ENCODE peak calls at places on chromosomes 6 and 20, in six cellular contexts. K is A549, F is WTC11, C is HepG2, W is endothelial cell of umbilical vein, O is H1. G is an unnamed sample.

GRCh38 chr6:141587482-141588266 is 545.1 kb upstream of the GJE1 start:
- DNase-seq in K (no peak), F (no peak), C (no peak), W (no peak), O (no peak), G (no peak)

GRCh38 chr6:144377586-144377985 is 92.5 kb downstream of the UTRN start:
- DNase-seq in K (no peak), F (no peak), C (no peak), W (peak; percentile 67), O (no peak), G (no peak)

GRCh38 chr20:62134735-62135231 is 8.4 kb downstream of the PSMA7 start:
- DNase-seq in K (no peak), F (no peak), C (peak; percentile 88), W (peak; percentile 28), O (no peak), G (no peak)

GRCh38 chr6:11711644-11711993 is 67.0 kb downstream of the ADTRP start:
- DNase-seq in K (no peak), F (no peak), C (no peak), W (no peak), O (no peak), G (no peak)

GRCh38 chr20:4045741-4046140 is 30.4 kb upstream of the RNF24 start:
- DNase-seq in K (no peak), F (no peak), C (no peak), W (peak; percentile 13), O (no peak), G (no peak)

GRCh38 chr6:158611600-158612041 is 32.9 kb downstream of the DYNLT1 start:
- DNase-seq in K (no peak), F (peak; percentile 83), C (no peak), W (no peak), O (peak; percentile 87), G (no peak)

GRCh38 chr6:107866606-107867301 is 42.6 kb upstream of the SCML4 start:
- DNase-seq in K (no peak), F (no peak), C (peak; percentile 56), W (peak; percentile 45), O (no peak), G (no peak)

GRCh38 chr20:61445138-61445537 is 193.1 kb downstream of the CDH4 start:
- DNase-seq in K (no peak), F (no peak), C (no peak), W (no peak), O (peak; percentile 39), G (no peak)

GRCh38 chr6:164315376-164315775 is 900.9 kb downstream of the QKI start:
- DNase-seq in K (no peak), F (no peak), C (no peak), W (no peak), O (no peak), G (no peak)

GRCh38 chr6:25816252-25816651 is 15.6 kb downstream of the SLC17A1 start:
- DNase-seq in K (no peak), F (no peak), C (no peak), W (no peak), O (no peak), G (no peak)

GRCh38 chr6:4460595-4461475 is 315.4 kb upstream of the CDYL start:
- DNase-seq in K (no peak), F (no peak), C (no peak), W (no peak), O (no peak), G (no peak)

GRCh38 chr6:80642452-80642851 is 536.0 kb downstream of the BCKDHB start:
- DNase-seq in K (no peak), F (no peak), C (no peak), W (no peak), O (no peak), G (no peak)

GRCh38 chr6:11152581-11152980 is 41.1 kb upstream of the ERVFRD-1 start:
- DNase-seq in K (no peak), F (no peak), C (no peak), W (no peak), O (no peak), G (no peak)

GRCh38 chr20:1296922-1297321 is 30.8 kb downstream of the SNPH start:
- DNase-seq in K (no peak), F (no peak), C (no peak), W (no peak), O (no peak), G (no peak)

GRCh38 chr20:59322101-59322500 is 21.7 kb downstream of the EDN3 start:
- DNase-seq in K (no peak), F (no peak), C (no peak), W (no peak), O (no peak), G (no peak)

GRCh38 chr20:40325006-40325563 is 364.0 kb downstream of the MAFB start:
- DNase-seq in K (no peak), F (no peak), C (no peak), W (no peak), O (no peak), G (no peak)

GRCh38 chr20:40319741-40320499 is 369.1 kb downstream of the MAFB start:
- DNase-seq in K (no peak), F (no peak), C (no peak), W (no peak), O (no peak), G (no peak)

GRCh38 chr20:40323411-40323810 is 365.6 kb downstream of the MAFB start:
- DNase-seq in K (no peak), F (no peak), C (no peak), W (no peak), O (no peak), G (no peak)

GRCh38 chr20:40320612-40321011 is 368.4 kb downstream of the MAFB start:
- DNase-seq in K (no peak), F (no peak), C (no peak), W (no peak), O (no peak), G (no peak)

DNA sequence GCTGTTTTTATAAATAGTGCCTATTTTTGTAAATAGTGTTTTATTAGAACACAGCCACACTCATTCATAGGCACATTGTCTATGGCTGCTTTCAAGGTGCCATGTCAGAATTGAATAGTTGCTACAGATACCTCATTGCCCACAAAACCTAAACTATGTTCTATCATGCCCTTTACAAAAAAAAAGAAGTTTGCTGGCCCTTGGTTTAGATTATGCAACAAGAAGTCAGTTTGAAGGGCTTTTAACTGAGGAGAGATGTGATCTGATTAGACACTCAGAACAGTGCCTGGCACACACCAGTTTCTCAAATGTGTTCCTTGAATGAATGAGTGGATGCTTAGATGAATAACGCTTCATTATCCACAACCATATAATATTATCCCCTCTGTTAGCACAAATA is 366.1 kb downstream of the MAFB start:
- DNase-seq in K (no peak), F (no peak), C (no peak), W (no peak), O (no peak), G (no peak)
- TF ChIP-seq JUN in K (no peak), F (no peak), C (no peak), W (no peak), O (no peak), G (no peak)

GRCh38 chr6:37603284-37603683 is 94.4 kb downstream of the MDGA1 start:
- DNase-seq in K (no peak), F (no peak), C (no peak), W (no peak), O (no peak), G (no peak)
- TF ChIP-seq JUN in K (no peak), F (no peak), C (no peak), W (no peak), O (no peak), G (no peak)

DNA sequence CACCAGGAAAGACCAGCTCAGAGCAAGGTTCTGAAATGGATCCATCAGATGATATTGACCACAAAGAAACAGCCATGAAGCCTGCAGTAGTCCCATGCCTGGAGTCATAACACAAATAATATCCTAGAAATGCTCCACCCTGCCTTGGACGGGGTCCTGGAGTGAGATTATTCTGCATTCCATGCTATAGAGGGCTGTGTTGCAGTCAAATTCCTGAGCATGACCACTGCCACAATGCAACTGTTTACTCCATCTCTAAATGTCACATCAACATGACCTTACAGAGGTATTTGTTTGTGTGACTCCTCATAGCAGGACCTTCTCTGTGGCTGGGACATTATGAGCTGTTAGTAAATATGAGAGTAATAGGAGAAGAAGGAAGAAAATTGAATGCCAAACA is 257.5 kb upstream of the TCF21 start:
- DNase-seq in K (no peak), F (no peak), C (peak; percentile 18), W (no peak), O (no peak), G (no peak)
- TF ChIP-seq JUN in K (no peak), F (no peak), C (no peak), W (no peak), O (no peak), G (no peak)

GRCh38 chr6:45681860-45682488 is 304.2 kb upstream of the SUPT3H start:
- DNase-seq in K (no peak), F (no peak), C (no peak), W (no peak), O (no peak), G (no peak)
- TF ChIP-seq JUN in K (no peak), F (no peak), C (no peak), W (no peak), O (no peak), G (no peak)

GRCh38 chr20:14764511-14765369 is 427.3 kb upstream of the FLRT3 start:
- DNase-seq in K (no peak), F (no peak), C (no peak), W (no peak), O (no peak), G (no peak)
- TF ChIP-seq JUN in K (no peak), F (no peak), C (no peak), W (no peak), O (no peak), G (no peak)

GRCh38 chr20:35515949-35516645 is 13.4 kb downstream of the C20orf173 start:
- DNase-seq in K (peak; percentile 38), F (no peak), C (no peak), W (no peak), O (no peak), G (peak; percentile 22)
- TF ChIP-seq JUN in K (no peak), F (no peak), C (no peak), W (no peak), O (no peak), G (no peak)